ENCODE peak calls at places on chromosomes 2 and 18, in ten cellular contexts. One of them, this sample, is unnamed.

GRCh38 chr2:18986046-18986445 is 372.4 kb downstream of the OSR1 start:
- DNase-seq in non-pigmented ciliary epithelial cell: no peak
- DNase-seq in HTR-8/SVneo: no peak
- DNase-seq in activated T-cell treated with anti-CD3 and anti-CD28 coated beads, Interleukin-2, amount 50 U/mL, for 72 hours: no peak
- DNase-seq in psoas muscle: no peak
- DNase-seq in effector CD4-positive, alpha-beta T cell: no peak
- DNase-seq in breast epithelium: no peak
- DNase-seq in natural killer cell treated with Interleukin-12 subunit alpha and Interleukin-12 subunit beta and Interleukin-15 and Interleukin-18, amount 100 ng/mL, for 72 hours: no peak
- DNase-seq in AG10803: no peak
- DNase-seq in colonic mucosa: no peak
- DNase-seq in this sample: no peak

GRCh38 chr2:75476778-75477177 is 84.0 kb downstream of the EVA1A start:
- DNase-seq in activated T-cell treated with anti-CD3 and anti-CD28 coated beads, Interleukin-2, amount 50 U/mL, for 72 hours: peak; percentile 2
- DNase-seq in AG10803: peak; percentile 17
- DNase-seq in psoas muscle: no peak
- DNase-seq in breast epithelium: no peak
- DNase-seq in effector CD4-positive, alpha-beta T cell: no peak
- DNase-seq in natural killer cell treated with Interleukin-12 subunit alpha and Interleukin-12 subunit beta and Interleukin-15 and Interleukin-18, amount 100 ng/mL, for 72 hours: no peak
- DNase-seq in non-pigmented ciliary epithelial cell: peak; percentile 61
- DNase-seq in colonic mucosa: no peak
- DNase-seq in HTR-8/SVneo: no peak
- DNase-seq in this sample: no peak

GRCh38 chr18:57898506-57899124 is 95.5 kb upstream of the ATP8B1 start:
- DNase-seq in breast epithelium: no peak
- DNase-seq in colonic mucosa: no peak
- DNase-seq in HTR-8/SVneo: no peak
- DNase-seq in effector CD4-positive, alpha-beta T cell: no peak
- DNase-seq in AG10803: peak; percentile 92
- DNase-seq in natural killer cell treated with Interleukin-12 subunit alpha and Interleukin-12 subunit beta and Interleukin-15 and Interleukin-18, amount 100 ng/mL, for 72 hours: no peak
- DNase-seq in non-pigmented ciliary epithelial cell: no peak
- DNase-seq in psoas muscle: no peak
- DNase-seq in activated T-cell treated with anti-CD3 and anti-CD28 coated beads, Interleukin-2, amount 50 U/mL, for 72 hours: no peak
- DNase-seq in this sample: no peak

GRCh38 chr2:60306231-60306861 is 247.1 kb downstream of the BCL11A start:
- DNase-seq in effector CD4-positive, alpha-beta T cell: no peak
- DNase-seq in natural killer cell treated with Interleukin-12 subunit alpha and Interleukin-12 subunit beta and Interleukin-15 and Interleukin-18, amount 100 ng/mL, for 72 hours: no peak
- DNase-seq in non-pigmented ciliary epithelial cell: no peak
- DNase-seq in HTR-8/SVneo: no peak
- DNase-seq in activated T-cell treated with anti-CD3 and anti-CD28 coated beads, Interleukin-2, amount 50 U/mL, for 72 hours: no peak
- DNase-seq in AG10803: no peak
- DNase-seq in breast epithelium: no peak
- DNase-seq in psoas muscle: no peak
- DNase-seq in colonic mucosa: peak; percentile 46
- DNase-seq in this sample: no peak

GRCh38 chr2:40488101-40488598 is 36.3 kb upstream of the SLC8A1 start:
- DNase-seq in non-pigmented ciliary epithelial cell: no peak
- DNase-seq in psoas muscle: no peak
- DNase-seq in HTR-8/SVneo: peak; percentile 14
- DNase-seq in colonic mucosa: no peak
- DNase-seq in natural killer cell treated with Interleukin-12 subunit alpha and Interleukin-12 subunit beta and Interleukin-15 and Interleukin-18, amount 100 ng/mL, for 72 hours: no peak
- DNase-seq in AG10803: peak; percentile 66
- DNase-seq in breast epithelium: no peak
- DNase-seq in activated T-cell treated with anti-CD3 and anti-CD28 coated beads, Interleukin-2, amount 50 U/mL, for 72 hours: no peak
- DNase-seq in effector CD4-positive, alpha-beta T cell: no peak
- DNase-seq in this sample: peak; percentile 47

GRCh38 chr2:200737585-200737984 is 74.1 kb upstream of the BZW1 start:
- DNase-seq in colonic mucosa: no peak
- DNase-seq in HTR-8/SVneo: no peak
- DNase-seq in non-pigmented ciliary epithelial cell: no peak
- DNase-seq in activated T-cell treated with anti-CD3 and anti-CD28 coated beads, Interleukin-2, amount 50 U/mL, for 72 hours: no peak
- DNase-seq in breast epithelium: no peak
- DNase-seq in effector CD4-positive, alpha-beta T cell: no peak
- DNase-seq in AG10803: no peak
- DNase-seq in natural killer cell treated with Interleukin-12 subunit alpha and Interleukin-12 subunit beta and Interleukin-15 and Interleukin-18, amount 100 ng/mL, for 72 hours: no peak
- DNase-seq in psoas muscle: no peak
- DNase-seq in this sample: no peak

GRCh38 chr2:6310186-6310909 is 555.4 kb downstream of the CMPK2 start:
- DNase-seq in HTR-8/SVneo: no peak
- DNase-seq in psoas muscle: no peak
- DNase-seq in non-pigmented ciliary epithelial cell: no peak
- DNase-seq in breast epithelium: no peak
- DNase-seq in activated T-cell treated with anti-CD3 and anti-CD28 coated beads, Interleukin-2, amount 50 U/mL, for 72 hours: no peak
- DNase-seq in AG10803: no peak
- DNase-seq in natural killer cell treated with Interleukin-12 subunit alpha and Interleukin-12 subunit beta and Interleukin-15 and Interleukin-18, amount 100 ng/mL, for 72 hours: no peak
- DNase-seq in colonic mucosa: no peak
- DNase-seq in effector CD4-positive, alpha-beta T cell: no peak
- DNase-seq in this sample: no peak

GRCh38 chr18:35345460-35345921 is 1.3 kb upstream of the ZNF24 start:
- DNase-seq in psoas muscle: no peak
- DNase-seq in effector CD4-positive, alpha-beta T cell: no peak
- DNase-seq in breast epithelium: peak; percentile 32
- DNase-seq in HTR-8/SVneo: no peak
- DNase-seq in non-pigmented ciliary epithelial cell: no peak
- DNase-seq in activated T-cell treated with anti-CD3 and anti-CD28 coated beads, Interleukin-2, amount 50 U/mL, for 72 hours: no peak
- DNase-seq in AG10803: no peak
- DNase-seq in colonic mucosa: no peak
- DNase-seq in natural killer cell treated with Interleukin-12 subunit alpha and Interleukin-12 subunit beta and Interleukin-15 and Interleukin-18, amount 100 ng/mL, for 72 hours: no peak
- DNase-seq in this sample: no peak

GRCh38 chr2:24971300-24971549 is 530 bp downstream of the DNAJC27 start:
- DNase-seq in effector CD4-positive, alpha-beta T cell: no peak
- DNase-seq in non-pigmented ciliary epithelial cell: no peak
- DNase-seq in natural killer cell treated with Interleukin-12 subunit alpha and Interleukin-12 subunit beta and Interleukin-15 and Interleukin-18, amount 100 ng/mL, for 72 hours: no peak
- DNase-seq in AG10803: no peak
- DNase-seq in activated T-cell treated with anti-CD3 and anti-CD28 coated beads, Interleukin-2, amount 50 U/mL, for 72 hours: no peak
- DNase-seq in colonic mucosa: no peak
- DNase-seq in psoas muscle: no peak
- DNase-seq in HTR-8/SVneo: no peak
- DNase-seq in breast epithelium: no peak
- DNase-seq in this sample: no peak

GRCh38 chr2:210768329-210768910 is 212.0 kb downstream of the CPS1 start:
- DNase-seq in activated T-cell treated with anti-CD3 and anti-CD28 coated beads, Interleukin-2, amount 50 U/mL, for 72 hours: no peak
- DNase-seq in non-pigmented ciliary epithelial cell: no peak
- DNase-seq in psoas muscle: no peak
- DNase-seq in breast epithelium: no peak
- DNase-seq in AG10803: no peak
- DNase-seq in effector CD4-positive, alpha-beta T cell: no peak
- DNase-seq in colonic mucosa: no peak
- DNase-seq in natural killer cell treated with Interleukin-12 subunit alpha and Interleukin-12 subunit beta and Interleukin-15 and Interleukin-18, amount 100 ng/mL, for 72 hours: no peak
- DNase-seq in HTR-8/SVneo: no peak
- DNase-seq in this sample: no peak

GRCh38 chr2:232529806-232530547 is 4.0 kb downstream of the CHRND start:
- DNase-seq in natural killer cell treated with Interleukin-12 subunit alpha and Interleukin-12 subunit beta and Interleukin-15 and Interleukin-18, amount 100 ng/mL, for 72 hours: no peak
- DNase-seq in HTR-8/SVneo: no peak
- DNase-seq in AG10803: no peak
- DNase-seq in breast epithelium: no peak
- DNase-seq in non-pigmented ciliary epithelial cell: no peak
- DNase-seq in colonic mucosa: no peak
- DNase-seq in activated T-cell treated with anti-CD3 and anti-CD28 coated beads, Interleukin-2, amount 50 U/mL, for 72 hours: no peak
- DNase-seq in effector CD4-positive, alpha-beta T cell: no peak
- DNase-seq in psoas muscle: no peak
- DNase-seq in this sample: no peak

GRCh38 chr18:21134895-21135294 is 23.3 kb upstream of the ROCK1 start:
- DNase-seq in colonic mucosa: no peak
- DNase-seq in activated T-cell treated with anti-CD3 and anti-CD28 coated beads, Interleukin-2, amount 50 U/mL, for 72 hours: peak; percentile 7
- DNase-seq in non-pigmented ciliary epithelial cell: no peak
- DNase-seq in HTR-8/SVneo: no peak
- DNase-seq in AG10803: peak; percentile 53
- DNase-seq in effector CD4-positive, alpha-beta T cell: no peak
- DNase-seq in psoas muscle: no peak
- DNase-seq in breast epithelium: no peak
- DNase-seq in natural killer cell treated with Interleukin-12 subunit alpha and Interleukin-12 subunit beta and Interleukin-15 and Interleukin-18, amount 100 ng/mL, for 72 hours: no peak
- DNase-seq in this sample: peak; percentile 29

GRCh38 chr2:231922311-231922710 is 3.9 kb downstream of the NPPC start:
- DNase-seq in activated T-cell treated with anti-CD3 and anti-CD28 coated beads, Interleukin-2, amount 50 U/mL, for 72 hours: no peak
- DNase-seq in psoas muscle: no peak
- DNase-seq in AG10803: no peak
- DNase-seq in HTR-8/SVneo: no peak
- DNase-seq in effector CD4-positive, alpha-beta T cell: no peak
- DNase-seq in colonic mucosa: no peak
- DNase-seq in non-pigmented ciliary epithelial cell: no peak
- DNase-seq in natural killer cell treated with Interleukin-12 subunit alpha and Interleukin-12 subunit beta and Interleukin-15 and Interleukin-18, amount 100 ng/mL, for 72 hours: no peak
- DNase-seq in breast epithelium: no peak
- DNase-seq in this sample: no peak

GRCh38 chr2:42954227-42954962 is 162.0 kb upstream of the HAAO start:
- DNase-seq in non-pigmented ciliary epithelial cell: no peak
- DNase-seq in natural killer cell treated with Interleukin-12 subunit alpha and Interleukin-12 subunit beta and Interleukin-15 and Interleukin-18, amount 100 ng/mL, for 72 hours: no peak
- DNase-seq in AG10803: peak; percentile 82
- DNase-seq in breast epithelium: no peak
- DNase-seq in activated T-cell treated with anti-CD3 and anti-CD28 coated beads, Interleukin-2, amount 50 U/mL, for 72 hours: no peak
- DNase-seq in psoas muscle: no peak
- DNase-seq in colonic mucosa: no peak
- DNase-seq in effector CD4-positive, alpha-beta T cell: no peak
- DNase-seq in HTR-8/SVneo: no peak
- DNase-seq in this sample: no peak

GRCh38 chr2:124315221-124315880 is 290.3 kb downstream of the CNTNAP5 start:
- DNase-seq in natural killer cell treated with Interleukin-12 subunit alpha and Interleukin-12 subunit beta and Interleukin-15 and Interleukin-18, amount 100 ng/mL, for 72 hours: no peak
- DNase-seq in breast epithelium: no peak
- DNase-seq in psoas muscle: no peak
- DNase-seq in colonic mucosa: no peak
- DNase-seq in HTR-8/SVneo: no peak
- DNase-seq in activated T-cell treated with anti-CD3 and anti-CD28 coated beads, Interleukin-2, amount 50 U/mL, for 72 hours: no peak
- DNase-seq in effector CD4-positive, alpha-beta T cell: no peak
- DNase-seq in non-pigmented ciliary epithelial cell: no peak
- DNase-seq in AG10803: no peak
- DNase-seq in this sample: no peak

GRCh38 chr2:64767670-64768425 is 114.1 kb upstream of the SERTAD2 start:
- DNase-seq in effector CD4-positive, alpha-beta T cell: peak; percentile 61
- DNase-seq in HTR-8/SVneo: peak; percentile 83
- DNase-seq in breast epithelium: peak; percentile 90
- DNase-seq in AG10803: peak; percentile 90
- DNase-seq in colonic mucosa: peak; percentile 90
- DNase-seq in non-pigmented ciliary epithelial cell: peak; percentile 68
- DNase-seq in psoas muscle: peak; percentile 88
- DNase-seq in activated T-cell treated with anti-CD3 and anti-CD28 coated beads, Interleukin-2, amount 50 U/mL, for 72 hours: peak; percentile 79
- DNase-seq in natural killer cell treated with Interleukin-12 subunit alpha and Interleukin-12 subunit beta and Interleukin-15 and Interleukin-18, amount 100 ng/mL, for 72 hours: peak; percentile 84
- DNase-seq in this sample: peak; percentile 88

GRCh38 chr18:45962866-45963265 is 4.3 kb downstream of the EPG5 start:
- DNase-seq in psoas muscle: no peak
- DNase-seq in colonic mucosa: no peak
- DNase-seq in HTR-8/SVneo: no peak
- DNase-seq in natural killer cell treated with Interleukin-12 subunit alpha and Interleukin-12 subunit beta and Interleukin-15 and Interleukin-18, amount 100 ng/mL, for 72 hours: no peak
- DNase-seq in breast epithelium: no peak
- DNase-seq in effector CD4-positive, alpha-beta T cell: no peak
- DNase-seq in activated T-cell treated with anti-CD3 and anti-CD28 coated beads, Interleukin-2, amount 50 U/mL, for 72 hours: peak; percentile 24
- DNase-seq in non-pigmented ciliary epithelial cell: peak; percentile 71
- DNase-seq in AG10803: peak; percentile 80
- DNase-seq in this sample: peak; percentile 32

GRCh38 chr2:70888925-70889715 is 46.6 kb upstream of the ATP6V1B1 start:
- DNase-seq in activated T-cell treated with anti-CD3 and anti-CD28 coated beads, Interleukin-2, amount 50 U/mL, for 72 hours: no peak
- DNase-seq in natural killer cell treated with Interleukin-12 subunit alpha and Interleukin-12 subunit beta and Interleukin-15 and Interleukin-18, amount 100 ng/mL, for 72 hours: peak; percentile 53
- DNase-seq in breast epithelium: no peak
- DNase-seq in psoas muscle: no peak
- DNase-seq in non-pigmented ciliary epithelial cell: no peak
- DNase-seq in colonic mucosa: no peak
- DNase-seq in AG10803: no peak
- DNase-seq in HTR-8/SVneo: no peak
- DNase-seq in effector CD4-positive, alpha-beta T cell: no peak
- DNase-seq in this sample: no peak

GRCh38 chr2:237575869-237576862 is 9.8 kb downstream of the PRLH start:
- DNase-seq in colonic mucosa: no peak
- DNase-seq in natural killer cell treated with Interleukin-12 subunit alpha and Interleukin-12 subunit beta and Interleukin-15 and Interleukin-18, amount 100 ng/mL, for 72 hours: no peak
- DNase-seq in psoas muscle: no peak
- DNase-seq in effector CD4-positive, alpha-beta T cell: no peak
- DNase-seq in non-pigmented ciliary epithelial cell: no peak
- DNase-seq in HTR-8/SVneo: no peak
- DNase-seq in activated T-cell treated with anti-CD3 and anti-CD28 coated beads, Interleukin-2, amount 50 U/mL, for 72 hours: no peak
- DNase-seq in AG10803: no peak
- DNase-seq in breast epithelium: no peak
- DNase-seq in this sample: no peak

GRCh38 chr2:238727585-238728321 is 120.1 kb upstream of the TWIST2 start:
- DNase-seq in HTR-8/SVneo: no peak
- DNase-seq in non-pigmented ciliary epithelial cell: peak; percentile 50
- DNase-seq in breast epithelium: peak; percentile 49
- DNase-seq in AG10803: peak; percentile 99
- DNase-seq in psoas muscle: peak; percentile 69
- DNase-seq in activated T-cell treated with anti-CD3 and anti-CD28 coated beads, Interleukin-2, amount 50 U/mL, for 72 hours: no peak
- DNase-seq in natural killer cell treated with Interleukin-12 subunit alpha and Interleukin-12 subunit beta and Interleukin-15 and Interleukin-18, amount 100 ng/mL, for 72 hours: no peak
- DNase-seq in colonic mucosa: no peak
- DNase-seq in effector CD4-positive, alpha-beta T cell: no peak
- DNase-seq in this sample: no peak

GRCh38 chr2:160630801-160631590 is 137.4 kb upstream of the RBMS1 start:
- DNase-seq in breast epithelium: no peak
- DNase-seq in AG10803: peak; percentile 43
- DNase-seq in activated T-cell treated with anti-CD3 and anti-CD28 coated beads, Interleukin-2, amount 50 U/mL, for 72 hours: no peak
- DNase-seq in non-pigmented ciliary epithelial cell: no peak
- DNase-seq in natural killer cell treated with Interleukin-12 subunit alpha and Interleukin-12 subunit beta and Interleukin-15 and Interleukin-18, amount 100 ng/mL, for 72 hours: no peak
- DNase-seq in colonic mucosa: no peak
- DNase-seq in effector CD4-positive, alpha-beta T cell: no peak
- DNase-seq in HTR-8/SVneo: no peak
- DNase-seq in psoas muscle: no peak
- DNase-seq in this sample: no peak

GRCh38 chr18:79938196-79938595 is 13.3 kb downstream of the SLC66A2 start:
- DNase-seq in effector CD4-positive, alpha-beta T cell: no peak
- DNase-seq in psoas muscle: no peak
- DNase-seq in HTR-8/SVneo: no peak
- DNase-seq in activated T-cell treated with anti-CD3 and anti-CD28 coated beads, Interleukin-2, amount 50 U/mL, for 72 hours: no peak
- DNase-seq in AG10803: no peak
- DNase-seq in non-pigmented ciliary epithelial cell: no peak
- DNase-seq in colonic mucosa: peak; percentile 52
- DNase-seq in breast epithelium: no peak
- DNase-seq in natural killer cell treated with Interleukin-12 subunit alpha and Interleukin-12 subunit beta and Interleukin-15 and Interleukin-18, amount 100 ng/mL, for 72 hours: no peak
- DNase-seq in this sample: no peak

GRCh38 chr2:235414422-235414821 is 79.4 kb upstream of the AGAP1 start:
- DNase-seq in activated T-cell treated with anti-CD3 and anti-CD28 coated beads, Interleukin-2, amount 50 U/mL, for 72 hours: no peak
- DNase-seq in psoas muscle: no peak
- DNase-seq in natural killer cell treated with Interleukin-12 subunit alpha and Interleukin-12 subunit beta and Interleukin-15 and Interleukin-18, amount 100 ng/mL, for 72 hours: no peak
- DNase-seq in HTR-8/SVneo: no peak
- DNase-seq in AG10803: no peak
- DNase-seq in breast epithelium: no peak
- DNase-seq in colonic mucosa: no peak
- DNase-seq in effector CD4-positive, alpha-beta T cell: no peak
- DNase-seq in non-pigmented ciliary epithelial cell: no peak
- DNase-seq in this sample: no peak